ENCODE peak calls at places on chromosomes 4 and X, in five cellular contexts. V is endothelial cell; M is activated CD4-positive, alpha-beta T cell treated with anti-CD3 and anti-CD28 coated beads for 24 hours; J is CD8-positive, alpha-beta memory T cell; L is NCI-H1105. G is an unnamed sample.

GRCh38 chr4:8307126-8307525 is 37.6 kb downstream of the HTRA3 start:
- DNase-seq in V (no peak), M (no peak), L (no peak), J (no peak), G (no peak)

GRCh38 chr4:139956436-139957107 is 197.4 kb downstream of the MAML3 start:
- DNase-seq in L (no peak), M (no peak), V (no peak), J (no peak), G (no peak)

GRCh38 chr4:159097785-159098184 is 5.1 kb upstream of the RAPGEF2 start:
- DNase-seq in M (no peak), J (no peak), L (no peak), V (no peak), G (no peak)

GRCh38 chr4:82681759-82682158 is 116.8 kb downstream of the SCD5 start:
- DNase-seq in J (no peak), V (no peak), M (no peak), L (no peak), G (no peak)

GRCh38 chrX:17425151-17425550 is 50.2 kb downstream of the NHS start:
- DNase-seq in V (no peak), J (no peak), M (no peak), L (no peak), G (no peak)

GRCh38 chr4:86891785-86892638 is at the start of gene C4orf36:
- DNase-seq in M (no peak), J (no peak), L (peak), V (peak), G (peak)

GRCh38 chr4:114015444-114015899 is 36.0 kb upstream of the ARSJ start:
- DNase-seq in J (no peak), V (no peak), L (peak), M (no peak), G (no peak)

GRCh38 chr4:7200801-7201200 is 8.5 kb downstream of the SORCS2 start:
- DNase-seq in M (no peak), V (no peak), L (no peak), J (no peak), G (no peak)

GRCh38 chrX:34300871-34301270 is 168.8 kb upstream of the FAM47A start:
- DNase-seq in M (peak), L (no peak), V (peak), J (no peak), G (no peak)

GRCh38 chr4:41144812-41145211 is 69.5 kb downstream of the APBB2 start:
- DNase-seq in M (no peak), J (no peak), L (no peak), V (no peak), G (no peak)

GRCh38 chr4:27357283-27357682 is 496.6 kb downstream of the STIM2 start:
- DNase-seq in J (no peak), V (no peak), L (no peak), M (no peak), G (no peak)

GRCh38 chr4:26217961-26218676 is 102.7 kb upstream of the RBPJ start:
- DNase-seq in V (no peak), L (no peak), J (no peak), M (no peak), G (no peak)

GRCh38 chrX:133776072-133776471 is 209.3 kb downstream of the GPC3 start:
- DNase-seq in L (no peak), M (peak), V (peak), J (no peak), G (peak)

GRCh38 chr4:42339935-42340406 is 57.3 kb upstream of the SHISA3 start:
- DNase-seq in L (no peak), M (no peak), J (no peak), V (no peak), G (no peak)

GRCh38 chr4:10097906-10098769 is 18.5 kb downstream of the WDR1 start:
- DNase-seq in V (no peak), L (no peak), J (no peak), M (no peak), G (no peak)

GRCh38 chr4:185357733-185358440 is 37.8 kb downstream of the LRP2BP start:
- DNase-seq in M (no peak), V (no peak), J (no peak), L (no peak), G (no peak)

GRCh38 chr4:186726440-186727148 is 2.9 kb upstream of the FAT1 start:
- DNase-seq in J (no peak), L (peak), M (no peak), V (peak), G (peak)

GRCh38 chr4:184616633-184617471 is 32.4 kb downstream of the CASP3 start:
- DNase-seq in M (no peak), J (no peak), L (no peak), V (no peak), G (no peak)

G was measured in NCI-H1092.